ENCODE peak calls at places on chromosome 7, in four cellular contexts. I is Calu3, A is psoas muscle, X is pancreas. D is an unnamed sample.

GRCh38 chr7:14195079-14195478 is 205.6 kb upstream of the ETV1 start:
- DNase-seq in I (no peak), A (no peak), X (no peak), D (no peak)

GRCh38 chr7:128000854-128001265 is 30.4 kb downstream of the LRRC4 start:
- DNase-seq in I (no peak), A (no peak), X (no peak), D (peak)

GRCh38 chr7:46137725-46138124 is 216.7 kb upstream of the IGFBP3 start:
- DNase-seq in I (no peak), A (no peak), X (no peak), D (no peak)

GRCh38 chr7:118153551-118154177 is 30.3 kb upstream of the LSM8 start:
- DNase-seq in I (peak), A (no peak), X (peak), D (peak)

GRCh38 chr7:149224352-149224751 is 15.1 kb upstream of the ZNF212 start:
- DNase-seq in I (no peak), A (no peak), X (no peak), D (no peak)

GRCh38 chr7:149856-150636 is 42.3 kb upstream of the FAM20C start:
- DNase-seq in I (no peak), A (peak), X (no peak), D (no peak)

GRCh38 chr7:65554-65953 is 126.8 kb upstream of the FAM20C start:
- DNase-seq in I (no peak), A (peak), X (peak), D (no peak)

GRCh38 chr7:92415225-92415624 is 32.1 kb upstream of the GATAD1 start:
- DNase-seq in I (no peak), A (no peak), X (no peak), D (no peak)

GRCh38 chr7:108557617-108558016 is 11.9 kb downstream of the THAP5 start:
- DNase-seq in I (no peak), A (no peak), X (no peak), D (no peak)

GRCh38 chr7:3028071-3028766 is 15.4 kb downstream of the CARD11 start:
- DNase-seq in I (peak), A (peak), X (peak), D (no peak)

GRCh38 chr7:150962743-150963399 is 15.2 kb downstream of the KCNH2 start:
- DNase-seq in I (peak), A (peak), X (peak), D (peak)

GRCh38 chr7:78140109-78140508 is 341.5 kb downstream of the PHTF2 start:
- DNase-seq in I (no peak), A (no peak), X (no peak), D (no peak)

GRCh38 chr7:141220263-141220662 is 146.4 kb downstream of the TMEM178B start:
- DNase-seq in I (peak), A (no peak), X (no peak), D (no peak)

GRCh38 chr7:148615085-148615750 is 24.7 kb downstream of the C7orf33 start:
- DNase-seq in I (no peak), A (no peak), X (no peak), D (no peak)

GRCh38 chr7:39271386-39271785 is 293.7 kb downstream of the POU6F2 start:
- DNase-seq in I (peak), A (peak), X (peak), D (no peak)

GRCh38 chr7:130292682-130293257 is at the start of gene CPA4:
- DNase-seq in I (no peak), A (peak), X (peak), D (no peak)

GRCh38 chr7:135768467-135768866 is 19.9 kb upstream of the FAM180A start:
- DNase-seq in I (no peak), A (no peak), X (no peak), D (no peak)

GRCh38 chr7:25675789-25676474 is 447.6 kb upstream of the NPVF start:
- DNase-seq in I (no peak), A (peak), X (no peak), D (no peak)

GRCh38 chr7:83850037-83850619 is 201.2 kb upstream of the SEMA3E start:
- DNase-seq in I (no peak), A (no peak), X (no peak), D (no peak)

GRCh38 chr7:158723266-158723665 is 18.7 kb upstream of the NCAPG2 start:
- DNase-seq in I (no peak), A (no peak), X (no peak), D (no peak)

GRCh38 chr7:13737563-13737962 is 251.9 kb downstream of the ETV1 start:
- DNase-seq in I (no peak), A (no peak), X (no peak), D (no peak)

GRCh38 chr7:115240242-115240641 is 318.3 kb downstream of the MDFIC start:
- DNase-seq in I (no peak), A (no peak), X (no peak), D (no peak)

GRCh38 chr7:139619367-139619657 is 95.8 kb downstream of the CLEC2L start:
- DNase-seq in I (no peak), A (no peak), X (no peak), D (no peak)

GRCh38 chr7:128361463-128362441 is at the start of gene PRRT4:
- DNase-seq in I (peak), A (peak), X (peak), D (peak)

GRCh38 chr7:2219136-2219535 is 13.6 kb downstream of the MAD1L1 start:
- DNase-seq in I (no peak), A (no peak), X (no peak), D (no peak)

GRCh38 chr7:128777156-128778123 is 1.8 kb upstream of the OPN1SW start:
- DNase-seq in I (no peak), A (no peak), X (no peak), D (no peak)

GRCh38 chr7:80634505-80634904 is 3.9 kb upstream of the CD36 start:
- DNase-seq in I (no peak), A (no peak), X (no peak), D (no peak)

DNA sequence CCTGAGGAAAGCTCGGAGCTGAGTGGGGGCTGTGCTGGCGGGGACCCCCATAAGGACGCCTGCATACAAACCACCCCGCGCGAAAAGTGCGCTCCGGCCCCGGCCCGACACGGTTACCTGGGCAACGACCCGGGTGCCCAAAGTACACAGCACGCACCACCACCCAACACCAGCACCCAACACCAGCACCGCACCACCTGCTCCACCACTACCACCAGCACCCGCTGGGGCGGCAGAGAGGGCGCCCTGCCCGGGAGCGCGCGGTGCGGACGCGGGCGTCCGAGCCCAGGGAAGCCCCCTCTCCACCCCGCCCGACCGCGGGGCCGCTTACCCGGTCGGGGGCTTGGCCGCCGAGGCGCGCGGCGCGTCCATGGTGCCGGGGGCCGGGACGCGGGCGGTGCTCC is 345 bp downstream of the COBL start:
- DNase-seq in I (peak), A (peak), X (peak), D (no peak)
- TF ChIP-seq CTCF in I (peak), A (peak), X (no peak), D (no peak)

GRCh38 chr7:105876091-105876963 is at the start of gene ATXN7L1:
- DNase-seq in I (peak), A (peak), X (peak), D (peak)
- TF ChIP-seq CTCF in I (peak), A (peak), X (no peak), D (peak)

GRCh38 chr7:82164813-82165212 is 278.8 kb downstream of the CACNA2D1 start:
- DNase-seq in I (no peak), A (no peak), X (no peak), D (no peak)
- TF ChIP-seq CTCF in I (no peak), A (peak), X (no peak), D (no peak)

DNA sequence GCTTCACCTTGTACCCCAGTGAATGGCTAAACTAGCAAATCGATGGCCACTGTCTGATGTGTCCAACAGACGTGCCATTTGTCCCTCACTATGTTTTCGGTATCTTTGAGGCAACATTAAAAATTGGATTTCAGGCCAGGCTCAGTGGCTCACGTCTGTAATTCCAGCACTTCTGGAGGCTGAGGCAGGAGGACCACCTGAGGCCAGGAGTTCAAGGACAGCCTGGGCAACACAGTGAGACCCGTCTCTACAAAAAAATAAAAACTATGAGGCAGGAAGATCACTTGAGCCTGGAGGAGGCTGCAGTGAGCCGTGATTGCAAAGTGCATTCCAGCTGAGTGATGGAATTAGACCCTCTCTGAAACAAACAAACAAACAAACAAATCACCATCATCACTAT is 8.0 kb downstream of the FAM200A start:
- DNase-seq in I (no peak), A (no peak), X (no peak), D (no peak)
- TF ChIP-seq CTCF in I (no peak), A (no peak), X (no peak), D (no peak)

GRCh38 chr7:101156277-101156676 is 2.0 kb downstream of the AP1S1 start:
- DNase-seq in I (no peak), A (no peak), X (no peak), D (no peak)
- TF ChIP-seq CTCF in I (no peak), A (no peak), X (no peak), D (no peak)